ENCODE peak calls at places on chromosomes 3 and 15, in eight cellular contexts. One of them, this sample, is unnamed. For H3K36me3, the result is how much of the 10 kb centered on the place peaks cover.

GRCh38 chr15:88627463-88627862 is 6.3 kb downstream of the AEN start:
- DNase-seq in cardiac muscle cell: no peak
- DNase-seq in fibroblast of lung: no peak
- DNase-seq in esophagus squamous epithelium: no peak
- DNase-seq in upper lobe of right lung: no peak
- DNase-seq in stomach: no peak
- DNase-seq in mesenchymal stem cell: no peak
- DNase-seq in lower lobe of right lung: no peak
- DNase-seq in this sample: no peak

GRCh38 chr3:191963182-191963581 is 502.2 kb downstream of the PYDC2 start:
- DNase-seq in cardiac muscle cell: no peak
- DNase-seq in fibroblast of lung: peak
- DNase-seq in esophagus squamous epithelium: no peak
- DNase-seq in upper lobe of right lung: no peak
- DNase-seq in stomach: no peak
- DNase-seq in mesenchymal stem cell: peak
- DNase-seq in lower lobe of right lung: no peak
- DNase-seq in this sample: peak

GRCh38 chr3:15755780-15756179 is 42.0 kb downstream of the ANKRD28 start:
- DNase-seq in cardiac muscle cell: no peak
- DNase-seq in fibroblast of lung: no peak
- DNase-seq in esophagus squamous epithelium: no peak
- DNase-seq in upper lobe of right lung: no peak
- DNase-seq in stomach: no peak
- DNase-seq in mesenchymal stem cell: no peak
- DNase-seq in lower lobe of right lung: no peak
- DNase-seq in this sample: no peak

GRCh38 chr15:60591491-60592385 is 112.8 kb upstream of the ICE2 start:
- DNase-seq in cardiac muscle cell: peak
- DNase-seq in fibroblast of lung: no peak
- DNase-seq in esophagus squamous epithelium: no peak
- DNase-seq in upper lobe of right lung: peak
- DNase-seq in stomach: peak
- DNase-seq in mesenchymal stem cell: peak
- DNase-seq in lower lobe of right lung: peak
- DNase-seq in this sample: peak

GRCh38 chr15:76335129-76335850 is 1.3 kb upstream of the ISL2 start:
- DNase-seq in cardiac muscle cell: peak
- DNase-seq in fibroblast of lung: no peak
- DNase-seq in esophagus squamous epithelium: no peak
- DNase-seq in upper lobe of right lung: no peak
- DNase-seq in stomach: no peak
- DNase-seq in mesenchymal stem cell: no peak
- DNase-seq in lower lobe of right lung: no peak
- DNase-seq in this sample: no peak

GRCh38 chr3:195900426-195901355 is 7.7 kb downstream of the TNK2 start:
- DNase-seq in cardiac muscle cell: no peak
- DNase-seq in fibroblast of lung: peak
- DNase-seq in esophagus squamous epithelium: peak
- DNase-seq in upper lobe of right lung: peak
- DNase-seq in stomach: peak
- DNase-seq in mesenchymal stem cell: no peak
- DNase-seq in lower lobe of right lung: peak
- DNase-seq in this sample: peak

GRCh38 chr3:165653130-165653778 is 184.0 kb downstream of the BCHE start:
- DNase-seq in cardiac muscle cell: no peak
- DNase-seq in fibroblast of lung: no peak
- DNase-seq in esophagus squamous epithelium: no peak
- DNase-seq in upper lobe of right lung: no peak
- DNase-seq in stomach: no peak
- DNase-seq in mesenchymal stem cell: peak
- DNase-seq in lower lobe of right lung: no peak
- DNase-seq in this sample: no peak

GRCh38 chr3:12999147-13000140 is 73.8 kb downstream of the IQSEC1 start:
- DNase-seq in cardiac muscle cell: no peak
- DNase-seq in fibroblast of lung: peak
- DNase-seq in esophagus squamous epithelium: peak
- DNase-seq in upper lobe of right lung: peak
- DNase-seq in stomach: peak
- DNase-seq in mesenchymal stem cell: no peak
- DNase-seq in lower lobe of right lung: peak
- DNase-seq in this sample: no peak

GRCh38 chr3:155423526-155423925 is 130.0 kb upstream of the STRIT1 start:
- DNase-seq in cardiac muscle cell: no peak
- DNase-seq in fibroblast of lung: no peak
- DNase-seq in esophagus squamous epithelium: no peak
- DNase-seq in upper lobe of right lung: no peak
- DNase-seq in stomach: no peak
- DNase-seq in mesenchymal stem cell: no peak
- DNase-seq in lower lobe of right lung: no peak
- DNase-seq in this sample: no peak

GRCh38 chr15:89408512-89409183 is 74.0 kb upstream of the POLG start:
- DNase-seq in cardiac muscle cell: no peak
- DNase-seq in fibroblast of lung: no peak
- DNase-seq in esophagus squamous epithelium: no peak
- DNase-seq in upper lobe of right lung: no peak
- DNase-seq in stomach: no peak
- DNase-seq in mesenchymal stem cell: peak
- DNase-seq in lower lobe of right lung: no peak
- DNase-seq in this sample: no peak

GRCh38 chr3:42300013-42300412 is 34.0 kb upstream of the CCK start:
- DNase-seq in cardiac muscle cell: peak
- DNase-seq in fibroblast of lung: peak
- DNase-seq in esophagus squamous epithelium: no peak
- DNase-seq in upper lobe of right lung: no peak
- DNase-seq in stomach: no peak
- DNase-seq in mesenchymal stem cell: peak
- DNase-seq in lower lobe of right lung: no peak
- DNase-seq in this sample: peak

GRCh38 chr15:41332788-41333527 is at the start of gene NUSAP1:
- DNase-seq in cardiac muscle cell: no peak
- DNase-seq in fibroblast of lung: no peak
- DNase-seq in esophagus squamous epithelium: no peak
- DNase-seq in upper lobe of right lung: no peak
- DNase-seq in stomach: no peak
- DNase-seq in mesenchymal stem cell: no peak
- DNase-seq in lower lobe of right lung: no peak
- DNase-seq in this sample: no peak

GRCh38 chr3:149067792-149068352 is 18.5 kb downstream of the HLTF start:
- DNase-seq in cardiac muscle cell: no peak
- DNase-seq in fibroblast of lung: no peak
- DNase-seq in esophagus squamous epithelium: no peak
- DNase-seq in upper lobe of right lung: no peak
- DNase-seq in stomach: no peak
- DNase-seq in mesenchymal stem cell: no peak
- DNase-seq in lower lobe of right lung: no peak
- DNase-seq in this sample: no peak
- H3K36me3 ChIP-seq in cardiac muscle cell: under half
- H3K36me3 ChIP-seq in fibroblast of lung: under half
- H3K36me3 ChIP-seq in esophagus squamous epithelium: under half
- H3K36me3 ChIP-seq in upper lobe of right lung: under half
- H3K36me3 ChIP-seq in stomach: half or more
- H3K36me3 ChIP-seq in mesenchymal stem cell: under half
- H3K36me3 ChIP-seq in lower lobe of right lung: under half
- H3K36me3 ChIP-seq in this sample: half or more

GRCh38 chr3:184337981-184338380 is 581 bp downstream of the FAM131A start:
- DNase-seq in cardiac muscle cell: no peak
- DNase-seq in fibroblast of lung: no peak
- DNase-seq in esophagus squamous epithelium: no peak
- DNase-seq in upper lobe of right lung: no peak
- DNase-seq in stomach: no peak
- DNase-seq in mesenchymal stem cell: no peak
- DNase-seq in lower lobe of right lung: no peak
- DNase-seq in this sample: no peak

GRCh38 chr3:184337315-184337714 is at the start of gene FAM131A:
- DNase-seq in cardiac muscle cell: no peak
- DNase-seq in fibroblast of lung: peak
- DNase-seq in esophagus squamous epithelium: no peak
- DNase-seq in upper lobe of right lung: no peak
- DNase-seq in stomach: no peak
- DNase-seq in mesenchymal stem cell: no peak
- DNase-seq in lower lobe of right lung: no peak
- DNase-seq in this sample: no peak

GRCh38 chr3:184338538-184338945 is 1.1 kb downstream of the FAM131A start:
- DNase-seq in cardiac muscle cell: peak
- DNase-seq in fibroblast of lung: peak
- DNase-seq in esophagus squamous epithelium: no peak
- DNase-seq in upper lobe of right lung: peak
- DNase-seq in stomach: peak
- DNase-seq in mesenchymal stem cell: peak
- DNase-seq in lower lobe of right lung: no peak
- DNase-seq in this sample: no peak

GRCh38 chr3:184336484-184337230 is 743 bp upstream of the FAM131A start:
- DNase-seq in cardiac muscle cell: peak
- DNase-seq in fibroblast of lung: peak
- DNase-seq in esophagus squamous epithelium: no peak
- DNase-seq in upper lobe of right lung: no peak
- DNase-seq in stomach: peak
- DNase-seq in mesenchymal stem cell: peak
- DNase-seq in lower lobe of right lung: no peak
- DNase-seq in this sample: no peak

GRCh38 chr3:184339016-184339415 is 1.6 kb downstream of the FAM131A start:
- DNase-seq in cardiac muscle cell: no peak
- DNase-seq in fibroblast of lung: no peak
- DNase-seq in esophagus squamous epithelium: no peak
- DNase-seq in upper lobe of right lung: no peak
- DNase-seq in stomach: no peak
- DNase-seq in mesenchymal stem cell: no peak
- DNase-seq in lower lobe of right lung: no peak
- DNase-seq in this sample: no peak
- H3K4me3 ChIP-seq in cardiac muscle cell: no peak
- H3K4me3 ChIP-seq in fibroblast of lung: peak
- H3K4me3 ChIP-seq in esophagus squamous epithelium: no peak
- H3K4me3 ChIP-seq in upper lobe of right lung: peak
- H3K4me3 ChIP-seq in stomach: peak
- H3K4me3 ChIP-seq in mesenchymal stem cell: peak
- H3K4me3 ChIP-seq in lower lobe of right lung: peak
- H3K4me3 ChIP-seq in this sample: no peak

GRCh38 chr3:119223511-119223910 is 17.2 kb downstream of the B4GALT4 start:
- DNase-seq in cardiac muscle cell: no peak
- DNase-seq in fibroblast of lung: no peak
- DNase-seq in esophagus squamous epithelium: no peak
- DNase-seq in upper lobe of right lung: no peak
- DNase-seq in stomach: no peak
- DNase-seq in mesenchymal stem cell: no peak
- DNase-seq in lower lobe of right lung: no peak
- DNase-seq in this sample: no peak

GRCh38 chr3:119220198-119220597 is 20.5 kb downstream of the B4GALT4 start:
- DNase-seq in cardiac muscle cell: no peak
- DNase-seq in fibroblast of lung: no peak
- DNase-seq in esophagus squamous epithelium: no peak
- DNase-seq in upper lobe of right lung: no peak
- DNase-seq in stomach: no peak
- DNase-seq in mesenchymal stem cell: no peak
- DNase-seq in lower lobe of right lung: no peak
- DNase-seq in this sample: no peak

GRCh38 chr3:119221779-119222320 is 18.8 kb downstream of the B4GALT4 start:
- DNase-seq in cardiac muscle cell: no peak
- DNase-seq in fibroblast of lung: no peak
- DNase-seq in esophagus squamous epithelium: no peak
- DNase-seq in upper lobe of right lung: no peak
- DNase-seq in stomach: no peak
- DNase-seq in mesenchymal stem cell: no peak
- DNase-seq in lower lobe of right lung: no peak
- DNase-seq in this sample: no peak

GRCh38 chr3:119220970-119221667 is 19.6 kb downstream of the B4GALT4 start:
- DNase-seq in cardiac muscle cell: no peak
- DNase-seq in fibroblast of lung: no peak
- DNase-seq in esophagus squamous epithelium: no peak
- DNase-seq in upper lobe of right lung: no peak
- DNase-seq in stomach: no peak
- DNase-seq in mesenchymal stem cell: no peak
- DNase-seq in lower lobe of right lung: no peak
- DNase-seq in this sample: no peak

GRCh38 chr3:119222400-119222799 is 18.3 kb downstream of the B4GALT4 start:
- DNase-seq in cardiac muscle cell: no peak
- DNase-seq in fibroblast of lung: no peak
- DNase-seq in esophagus squamous epithelium: no peak
- DNase-seq in upper lobe of right lung: no peak
- DNase-seq in stomach: no peak
- DNase-seq in mesenchymal stem cell: no peak
- DNase-seq in lower lobe of right lung: no peak
- DNase-seq in this sample: no peak
- H3K36me3 ChIP-seq in cardiac muscle cell: half or more
- H3K36me3 ChIP-seq in fibroblast of lung: under half
- H3K36me3 ChIP-seq in esophagus squamous epithelium: under half
- H3K36me3 ChIP-seq in upper lobe of right lung: half or more
- H3K36me3 ChIP-seq in stomach: half or more
- H3K36me3 ChIP-seq in mesenchymal stem cell: under half
- H3K36me3 ChIP-seq in lower lobe of right lung: half or more
- H3K36me3 ChIP-seq in this sample: under half

GRCh38 chr15:74127255-74127953 is 3.0 kb upstream of the ISLR2 start:
- DNase-seq in cardiac muscle cell: peak
- DNase-seq in fibroblast of lung: peak
- DNase-seq in esophagus squamous epithelium: no peak
- DNase-seq in upper lobe of right lung: peak
- DNase-seq in stomach: peak
- DNase-seq in mesenchymal stem cell: peak
- DNase-seq in lower lobe of right lung: peak
- DNase-seq in this sample: peak
- H3K4me3 ChIP-seq in cardiac muscle cell: peak
- H3K4me3 ChIP-seq in fibroblast of lung: peak
- H3K4me3 ChIP-seq in esophagus squamous epithelium: no peak
- H3K4me3 ChIP-seq in upper lobe of right lung: peak
- H3K4me3 ChIP-seq in stomach: peak
- H3K4me3 ChIP-seq in mesenchymal stem cell: peak
- H3K4me3 ChIP-seq in lower lobe of right lung: peak
- H3K4me3 ChIP-seq in this sample: peak

GRCh38 chr3:27422617-27423016 is 53.4 kb upstream of the NEK10 start:
- DNase-seq in cardiac muscle cell: no peak
- DNase-seq in fibroblast of lung: no peak
- DNase-seq in esophagus squamous epithelium: no peak
- DNase-seq in upper lobe of right lung: no peak
- DNase-seq in stomach: no peak
- DNase-seq in mesenchymal stem cell: no peak
- DNase-seq in lower lobe of right lung: no peak
- DNase-seq in this sample: no peak
- H3K36me3 ChIP-seq in cardiac muscle cell: under half
- H3K36me3 ChIP-seq in fibroblast of lung: under half
- H3K36me3 ChIP-seq in esophagus squamous epithelium: under half
- H3K36me3 ChIP-seq in upper lobe of right lung: under half
- H3K36me3 ChIP-seq in stomach: half or more
- H3K36me3 ChIP-seq in mesenchymal stem cell: under half
- H3K36me3 ChIP-seq in lower lobe of right lung: under half
- H3K36me3 ChIP-seq in this sample: half or more

DNA sequence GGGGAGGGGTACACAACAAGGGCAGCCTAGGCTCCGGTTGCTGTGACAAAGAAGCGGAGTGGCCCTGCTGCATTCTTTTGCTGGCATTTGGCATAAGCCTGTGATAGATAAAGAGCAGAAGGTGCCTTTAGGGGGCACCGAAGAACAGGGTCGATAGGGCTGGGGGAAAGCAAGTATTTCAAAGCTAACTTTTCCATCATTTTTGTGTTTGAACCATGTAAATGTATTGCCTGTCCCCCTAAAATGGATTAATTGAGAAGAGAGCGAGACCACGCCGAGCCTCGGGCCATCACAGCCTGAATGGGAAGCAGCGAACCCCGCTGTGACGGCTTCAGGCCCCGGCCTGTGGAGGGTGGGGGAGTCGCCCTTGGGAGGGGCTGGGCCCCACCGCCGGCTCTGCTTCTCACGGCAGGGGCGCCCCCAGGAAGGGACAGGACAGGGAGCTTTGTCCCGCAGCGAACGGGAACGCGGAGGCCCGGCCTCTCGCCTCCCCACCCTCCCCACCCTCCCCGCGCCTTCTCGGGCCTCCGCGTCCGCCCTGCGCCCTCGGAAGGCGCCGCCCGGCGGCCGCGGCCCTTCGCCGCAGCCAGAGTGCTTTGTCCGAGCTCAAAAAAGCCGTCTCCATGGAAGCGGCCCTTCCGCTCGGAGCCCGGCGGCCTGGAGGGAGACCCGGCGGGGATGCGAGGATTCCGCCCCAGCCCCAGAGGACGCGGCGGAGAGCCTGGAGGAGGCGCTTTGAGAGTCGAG is 32.4 kb upstream of the ALDH1L1 start:
- DNase-seq in cardiac muscle cell: peak
- DNase-seq in fibroblast of lung: peak
- DNase-seq in esophagus squamous epithelium: no peak
- DNase-seq in upper lobe of right lung: peak
- DNase-seq in stomach: peak
- DNase-seq in mesenchymal stem cell: peak
- DNase-seq in lower lobe of right lung: peak
- DNase-seq in this sample: peak
- H3K4me3 ChIP-seq in cardiac muscle cell: peak
- H3K4me3 ChIP-seq in fibroblast of lung: no peak
- H3K4me3 ChIP-seq in esophagus squamous epithelium: peak
- H3K4me3 ChIP-seq in upper lobe of right lung: peak
- H3K4me3 ChIP-seq in stomach: peak
- H3K4me3 ChIP-seq in mesenchymal stem cell: peak
- H3K4me3 ChIP-seq in lower lobe of right lung: peak
- H3K4me3 ChIP-seq in this sample: peak

This sample was measured in MG63.